ENCODE peak calls at places on chromosomes 4 and X, in six cellular contexts. One of them, this sample, is unnamed.

GRCh38 chrX:31649176-31649575 is 577.3 kb upstream of the FTHL17 start:
- DNase-seq in cardiac fibroblast: no peak
- DNase-seq in sigmoid colon: no peak
- DNase-seq in HFF-Myc: no peak
- DNase-seq in Peyer's patch: no peak
- DNase-seq in lung: no peak
- DNase-seq in this sample: no peak

GRCh38 chrX:155819525-155819924 is 61.6 kb upstream of the VAMP7 start:
- DNase-seq in lung: no peak
- DNase-seq in Peyer's patch: no peak
- DNase-seq in HFF-Myc: no peak
- DNase-seq in sigmoid colon: no peak
- DNase-seq in cardiac fibroblast: no peak
- DNase-seq in this sample: no peak

GRCh38 chr4:8537041-8537461 is 43.1 kb upstream of the GPR78 start:
- DNase-seq in HFF-Myc: peak; percentile 43
- DNase-seq in Peyer's patch: peak; percentile 22
- DNase-seq in lung: peak; percentile 81
- DNase-seq in cardiac fibroblast: peak; percentile 74
- DNase-seq in sigmoid colon: peak; percentile 85
- DNase-seq in this sample: peak; percentile 88

GRCh38 chr4:155946486-155946885 is 7.2 kb downstream of the CTSO start:
- DNase-seq in Peyer's patch: no peak
- DNase-seq in cardiac fibroblast: no peak
- DNase-seq in sigmoid colon: no peak
- DNase-seq in lung: no peak
- DNase-seq in HFF-Myc: no peak
- DNase-seq in this sample: peak; percentile 59

GRCh38 chr4:879730-880079 is 52.4 kb downstream of the GAK start:
- DNase-seq in lung: no peak
- DNase-seq in sigmoid colon: no peak
- DNase-seq in HFF-Myc: no peak
- DNase-seq in cardiac fibroblast: no peak
- DNase-seq in Peyer's patch: no peak
- DNase-seq in this sample: peak; percentile 18

GRCh38 chrX:154043003-154043402 is 23.3 kb upstream of the IRAK1 start:
- DNase-seq in cardiac fibroblast: peak; percentile 81
- DNase-seq in HFF-Myc: no peak
- DNase-seq in lung: no peak
- DNase-seq in Peyer's patch: no peak
- DNase-seq in sigmoid colon: no peak
- DNase-seq in this sample: peak; percentile 77

GRCh38 chr4:128802680-128803628 is 6.5 kb upstream of the JADE1 start:
- DNase-seq in lung: no peak
- DNase-seq in HFF-Myc: no peak
- DNase-seq in cardiac fibroblast: no peak
- DNase-seq in sigmoid colon: no peak
- DNase-seq in Peyer's patch: no peak
- DNase-seq in this sample: no peak

GRCh38 chr4:88734403-88734949 is 36.8 kb upstream of the NAP1L5 start:
- DNase-seq in sigmoid colon: no peak
- DNase-seq in Peyer's patch: no peak
- DNase-seq in HFF-Myc: no peak
- DNase-seq in lung: no peak
- DNase-seq in cardiac fibroblast: no peak
- DNase-seq in this sample: no peak

GRCh38 chrX:131841496-131842410 is 181.3 kb upstream of the STK26 start:
- DNase-seq in sigmoid colon: no peak
- DNase-seq in lung: peak; percentile 52
- DNase-seq in HFF-Myc: no peak
- DNase-seq in Peyer's patch: no peak
- DNase-seq in cardiac fibroblast: peak; percentile 62
- DNase-seq in this sample: peak; percentile 63

GRCh38 chrX:52217494-52218160 is 32.9 kb downstream of the MAGED4 start:
- DNase-seq in lung: no peak
- DNase-seq in HFF-Myc: no peak
- DNase-seq in Peyer's patch: no peak
- DNase-seq in sigmoid colon: no peak
- DNase-seq in cardiac fibroblast: no peak
- DNase-seq in this sample: no peak

GRCh38 chrX:13285229-13285628 is 34.6 kb downstream of the ATXN3L start:
- DNase-seq in Peyer's patch: no peak
- DNase-seq in lung: no peak
- DNase-seq in HFF-Myc: no peak
- DNase-seq in cardiac fibroblast: no peak
- DNase-seq in sigmoid colon: no peak
- DNase-seq in this sample: no peak

GRCh38 chrX:24448762-24449161 is 16.3 kb upstream of the PDK3 start:
- DNase-seq in lung: no peak
- DNase-seq in sigmoid colon: no peak
- DNase-seq in HFF-Myc: no peak
- DNase-seq in Peyer's patch: no peak
- DNase-seq in cardiac fibroblast: no peak
- DNase-seq in this sample: no peak

GRCh38 chr4:122542411-122543236 is 78.2 kb downstream of the IL21 start:
- DNase-seq in HFF-Myc: peak; percentile 39
- DNase-seq in sigmoid colon: no peak
- DNase-seq in cardiac fibroblast: peak; percentile 83
- DNase-seq in lung: no peak
- DNase-seq in Peyer's patch: no peak
- DNase-seq in this sample: peak; percentile 83

GRCh38 chr4:10403633-10404445 is 53.4 kb downstream of the ZNF518B start:
- DNase-seq in sigmoid colon: no peak
- DNase-seq in Peyer's patch: no peak
- DNase-seq in HFF-Myc: no peak
- DNase-seq in cardiac fibroblast: peak; percentile 75
- DNase-seq in lung: no peak
- DNase-seq in this sample: peak; percentile 71

GRCh38 chrX:110341189-110342035 is 17.2 kb upstream of the RTL9 start:
- DNase-seq in Peyer's patch: no peak
- DNase-seq in sigmoid colon: no peak
- DNase-seq in lung: no peak
- DNase-seq in HFF-Myc: peak; percentile 36
- DNase-seq in cardiac fibroblast: peak; percentile 72
- DNase-seq in this sample: peak; percentile 72

GRCh38 chr4:129167640-129168260 is 71.8 kb downstream of the C4orf33 start:
- DNase-seq in Peyer's patch: no peak
- DNase-seq in lung: no peak
- DNase-seq in sigmoid colon: no peak
- DNase-seq in HFF-Myc: no peak
- DNase-seq in cardiac fibroblast: no peak
- DNase-seq in this sample: peak; percentile 10

GRCh38 chr4:140777401-140777800 is 21.2 kb upstream of the TBC1D9 start:
- DNase-seq in lung: no peak
- DNase-seq in sigmoid colon: no peak
- DNase-seq in HFF-Myc: no peak
- DNase-seq in Peyer's patch: no peak
- DNase-seq in cardiac fibroblast: no peak
- DNase-seq in this sample: no peak

GRCh38 chr4:108991929-108992328 is 229.1 kb upstream of the ETNPPL start:
- DNase-seq in Peyer's patch: no peak
- DNase-seq in lung: no peak
- DNase-seq in cardiac fibroblast: peak; percentile 60
- DNase-seq in sigmoid colon: no peak
- DNase-seq in HFF-Myc: peak; percentile 54
- DNase-seq in this sample: peak; percentile 86

GRCh38 chrX:29295987-29296680 is 708.9 kb downstream of the IL1RAPL1 start:
- DNase-seq in Peyer's patch: no peak
- DNase-seq in sigmoid colon: no peak
- DNase-seq in lung: no peak
- DNase-seq in cardiac fibroblast: peak; percentile 50
- DNase-seq in HFF-Myc: no peak
- DNase-seq in this sample: peak; percentile 42

DNA sequence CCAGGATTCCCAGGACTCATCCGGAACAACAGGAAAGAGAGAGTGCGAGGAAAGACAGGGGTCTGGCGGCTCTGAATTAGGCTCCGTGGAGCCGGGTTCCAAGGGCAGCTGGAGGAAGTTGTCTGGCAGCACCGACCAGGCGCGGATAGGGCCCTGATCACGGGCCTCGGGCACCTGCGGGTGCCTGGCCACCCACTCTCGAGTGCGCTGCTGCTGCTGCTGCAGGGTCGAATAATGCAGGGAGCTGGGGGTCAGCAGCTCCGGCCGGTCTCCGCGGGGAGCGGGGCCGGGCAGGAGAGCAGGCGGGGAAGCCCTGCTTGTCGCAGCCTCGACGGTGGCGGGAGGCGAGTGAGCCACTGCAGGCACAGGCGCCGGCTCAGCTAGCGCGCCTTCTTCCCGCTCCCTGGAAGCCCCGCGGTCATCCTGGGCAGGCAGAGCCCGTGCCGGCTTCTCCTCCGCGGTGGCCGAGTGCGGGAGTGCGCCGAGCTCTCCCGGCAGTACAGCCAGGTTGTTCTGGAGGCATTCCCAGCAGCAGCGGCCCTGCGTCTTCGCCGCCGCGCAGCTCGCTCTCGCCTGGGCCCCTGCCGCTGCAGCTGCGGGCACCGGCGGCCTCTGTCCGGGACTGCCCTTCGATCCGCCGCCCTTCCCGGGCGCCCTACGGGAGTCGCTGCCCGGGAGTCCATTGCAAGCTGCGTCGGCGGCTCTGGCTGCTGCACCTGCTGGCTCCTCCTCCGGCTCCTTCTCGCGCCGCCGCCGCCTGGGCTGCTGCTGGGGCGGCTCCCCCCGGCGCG is 1.0 kb downstream of the SOWAHB start:
- DNase-seq in HFF-Myc: no peak
- DNase-seq in lung: no peak
- DNase-seq in cardiac fibroblast: peak; percentile 13
- DNase-seq in Peyer's patch: no peak
- DNase-seq in sigmoid colon: no peak
- DNase-seq in this sample: peak; percentile 23
- H3K4me3 ChIP-seq in HFF-Myc: peak overlapping the region; percentile 38
- H3K4me3 ChIP-seq in lung: peak overlapping the region; percentile 51
- H3K4me3 ChIP-seq in cardiac fibroblast: no peak overlapping the region
- H3K4me3 ChIP-seq in Peyer's patch: peak overlapping the region; percentile 40
- H3K4me3 ChIP-seq in sigmoid colon: peak overlapping the region; percentile 7
- H3K4me3 ChIP-seq in this sample: peak overlapping the region; percentile 40

GRCh38 chr4:164531336-164531735 is 222.6 kb upstream of the SMIM31 start:
- DNase-seq in cardiac fibroblast: no peak
- DNase-seq in sigmoid colon: no peak
- DNase-seq in HFF-Myc: no peak
- DNase-seq in lung: no peak
- DNase-seq in Peyer's patch: no peak
- DNase-seq in this sample: no peak
- H3K4me3 ChIP-seq in cardiac fibroblast: no peak overlapping the region
- H3K4me3 ChIP-seq in sigmoid colon: no peak overlapping the region
- H3K4me3 ChIP-seq in HFF-Myc: no peak overlapping the region
- H3K4me3 ChIP-seq in lung: no peak overlapping the region
- H3K4me3 ChIP-seq in Peyer's patch: no peak overlapping the region
- H3K4me3 ChIP-seq in this sample: no peak overlapping the region

DNA sequence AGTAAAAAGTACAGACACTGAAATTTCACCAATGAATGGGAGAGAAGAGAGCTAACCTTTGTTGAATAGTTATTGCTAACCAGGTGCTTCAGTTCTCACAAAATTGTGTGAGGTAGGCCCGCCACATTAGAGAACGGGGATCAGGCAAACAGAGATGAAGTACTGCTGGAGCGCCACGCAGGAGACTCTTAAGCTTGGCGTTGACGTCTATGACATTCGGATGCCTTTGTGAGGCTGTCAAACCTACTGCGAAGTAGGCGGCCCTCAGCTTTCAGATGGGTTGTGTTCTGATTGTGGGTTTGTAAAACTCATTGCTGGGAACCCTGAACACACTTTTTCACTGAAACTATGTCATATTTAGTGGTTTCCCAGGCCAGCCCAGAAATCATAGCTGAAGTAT is 173.6 kb downstream of the CBR4 start:
- DNase-seq in cardiac fibroblast: no peak
- DNase-seq in HFF-Myc: no peak
- DNase-seq in lung: no peak
- DNase-seq in Peyer's patch: no peak
- DNase-seq in sigmoid colon: no peak
- DNase-seq in this sample: no peak
- H3K4me3 ChIP-seq in cardiac fibroblast: no peak overlapping the region
- H3K4me3 ChIP-seq in HFF-Myc: no peak overlapping the region
- H3K4me3 ChIP-seq in lung: no peak overlapping the region
- H3K4me3 ChIP-seq in Peyer's patch: no peak overlapping the region
- H3K4me3 ChIP-seq in sigmoid colon: peak overlapping the region; percentile 94
- H3K4me3 ChIP-seq in this sample: no peak overlapping the region

GRCh38 chrX:136768469-136769084 is 12.2 kb downstream of the ARHGEF6 start:
- DNase-seq in lung: peak; percentile 55
- DNase-seq in sigmoid colon: peak; percentile 73
- DNase-seq in HFF-Myc: peak; percentile 52
- DNase-seq in Peyer's patch: peak; percentile 41
- DNase-seq in cardiac fibroblast: peak; percentile 82
- DNase-seq in this sample: peak; percentile 90
- H3K4me3 ChIP-seq in lung: no peak overlapping the region
- H3K4me3 ChIP-seq in sigmoid colon: no peak overlapping the region
- H3K4me3 ChIP-seq in HFF-Myc: no peak overlapping the region
- H3K4me3 ChIP-seq in Peyer's patch: no peak overlapping the region
- H3K4me3 ChIP-seq in cardiac fibroblast: no peak overlapping the region
- H3K4me3 ChIP-seq in this sample: no peak overlapping the region

This sample was measured in choroid plexus epithelial cell.